ENCODE peak calls at places on chromosome 1, in four cellular contexts. One of them, this sample, is unnamed.

GRCh38 chr1:152613511-152613910 is at the start of gene LCE3B:
- DNase-seq in stimulated activated CD4-positive, alpha-beta T cell treated with anti-CD3 and anti-CD28 coated beads, Interleukin-12 subunit alpha, Interleukin-12 subunit beta, amount 100 ng/mL, for 48 hours: no peak
- DNase-seq in cardiac muscle cell: no peak
- DNase-seq in stimulated activated CD8-positive, alpha-beta memory T cell treated with anti-CD3 and anti-CD28 coated beads, Interleukin-15, amount 100 ng/mL, for 48 hours: no peak
- DNase-seq in this sample: no peak

GRCh38 chr1:172826096-172826741 is 167.3 kb downstream of the FASLG start:
- DNase-seq in stimulated activated CD8-positive, alpha-beta memory T cell treated with anti-CD3 and anti-CD28 coated beads, Interleukin-15, amount 100 ng/mL, for 48 hours: no peak
- DNase-seq in stimulated activated CD4-positive, alpha-beta T cell treated with anti-CD3 and anti-CD28 coated beads, Interleukin-12 subunit alpha, Interleukin-12 subunit beta, amount 100 ng/mL, for 48 hours: no peak
- DNase-seq in cardiac muscle cell: peak; percentile 41
- DNase-seq in this sample: no peak

GRCh38 chr1:115185351-115185750 is 96.0 kb upstream of the TSPAN2 start:
- DNase-seq in stimulated activated CD4-positive, alpha-beta T cell treated with anti-CD3 and anti-CD28 coated beads, Interleukin-12 subunit alpha, Interleukin-12 subunit beta, amount 100 ng/mL, for 48 hours: no peak
- DNase-seq in cardiac muscle cell: no peak
- DNase-seq in stimulated activated CD8-positive, alpha-beta memory T cell treated with anti-CD3 and anti-CD28 coated beads, Interleukin-15, amount 100 ng/mL, for 48 hours: no peak
- DNase-seq in this sample: no peak

GRCh38 chr1:54952950-54953718 is 27.3 kb upstream of the TMEM61 start:
- DNase-seq in cardiac muscle cell: no peak
- DNase-seq in stimulated activated CD4-positive, alpha-beta T cell treated with anti-CD3 and anti-CD28 coated beads, Interleukin-12 subunit alpha, Interleukin-12 subunit beta, amount 100 ng/mL, for 48 hours: no peak
- DNase-seq in stimulated activated CD8-positive, alpha-beta memory T cell treated with anti-CD3 and anti-CD28 coated beads, Interleukin-15, amount 100 ng/mL, for 48 hours: no peak
- DNase-seq in this sample: no peak

GRCh38 chr1:228043281-228043845 is 36.6 kb downstream of the WNT3A start:
- DNase-seq in stimulated activated CD8-positive, alpha-beta memory T cell treated with anti-CD3 and anti-CD28 coated beads, Interleukin-15, amount 100 ng/mL, for 48 hours: no peak
- DNase-seq in stimulated activated CD4-positive, alpha-beta T cell treated with anti-CD3 and anti-CD28 coated beads, Interleukin-12 subunit alpha, Interleukin-12 subunit beta, amount 100 ng/mL, for 48 hours: no peak
- DNase-seq in cardiac muscle cell: no peak
- DNase-seq in this sample: no peak

GRCh38 chr1:20712210-20712577 is 5.6 kb downstream of the KIF17 start:
- DNase-seq in cardiac muscle cell: no peak
- DNase-seq in stimulated activated CD4-positive, alpha-beta T cell treated with anti-CD3 and anti-CD28 coated beads, Interleukin-12 subunit alpha, Interleukin-12 subunit beta, amount 100 ng/mL, for 48 hours: no peak
- DNase-seq in stimulated activated CD8-positive, alpha-beta memory T cell treated with anti-CD3 and anti-CD28 coated beads, Interleukin-15, amount 100 ng/mL, for 48 hours: no peak
- DNase-seq in this sample: no peak

GRCh38 chr1:47262787-47263413 is 30.9 kb upstream of the TAL1 start:
- DNase-seq in cardiac muscle cell: peak; percentile 34
- DNase-seq in stimulated activated CD8-positive, alpha-beta memory T cell treated with anti-CD3 and anti-CD28 coated beads, Interleukin-15, amount 100 ng/mL, for 48 hours: no peak
- DNase-seq in stimulated activated CD4-positive, alpha-beta T cell treated with anti-CD3 and anti-CD28 coated beads, Interleukin-12 subunit alpha, Interleukin-12 subunit beta, amount 100 ng/mL, for 48 hours: no peak
- DNase-seq in this sample: no peak

GRCh38 chr1:150302907-150303306 is 9.2 kb downstream of the MRPS21 start:
- DNase-seq in stimulated activated CD4-positive, alpha-beta T cell treated with anti-CD3 and anti-CD28 coated beads, Interleukin-12 subunit alpha, Interleukin-12 subunit beta, amount 100 ng/mL, for 48 hours: no peak
- DNase-seq in cardiac muscle cell: no peak
- DNase-seq in stimulated activated CD8-positive, alpha-beta memory T cell treated with anti-CD3 and anti-CD28 coated beads, Interleukin-15, amount 100 ng/mL, for 48 hours: no peak
- DNase-seq in this sample: no peak